ENCODE peak calls at places on chromosomes 1 and 21, in seven cellular contexts. R is stomach; V is A549; P is cardiac muscle cell; B is lower lobe of right lung; T is CD8-positive, alpha-beta T cell; M is left ventricle myocardium inferior. Q is an unnamed sample. For H3K4me1, the result is how much of the 10 kb centered on the place peaks cover.

GRCh38 chr1:247482747-247483146 is 24.8 kb upstream of the OR2B11 start:
- DNase-seq in M (no peak), T (no peak), P (no peak), R (no peak), B (no peak), V (no peak), Q (no peak)

GRCh38 chr1:13772271-13772670 is 72.3 kb downstream of the PRDM2 start:
- DNase-seq in R (no peak), P (no peak), B (no peak), T (no peak), V (no peak), M (no peak), Q (no peak)

GRCh38 chr1:30087465-30087864 is 635.9 kb downstream of the MATN1 start:
- DNase-seq in B (no peak), V (peak), P (peak), T (no peak), R (no peak), M (no peak), Q (no peak)

GRCh38 chr1:230268371-230269170 is 157.6 kb downstream of the PGBD5 start:
- DNase-seq in V (peak), B (no peak), M (no peak), P (peak), T (no peak), R (no peak), Q (no peak)

GRCh38 chr1:154490327-154490726 is 11.7 kb upstream of the TDRD10 start:
- DNase-seq in T (no peak), V (no peak), B (no peak), R (no peak), M (no peak), P (no peak), Q (no peak)

GRCh38 chr1:77832889-77833288 is 53.4 kb downstream of the MIGA1 start:
- DNase-seq in B (no peak), R (no peak), M (no peak), V (no peak), P (no peak), T (no peak), Q (no peak)

GRCh38 chr1:73331726-73332125 is 866.2 kb downstream of the LRRIQ3 start:
- DNase-seq in V (no peak), R (no peak), B (no peak), M (no peak), P (no peak), T (no peak), Q (no peak)

GRCh38 chr1:11661105-11661504 is 2.9 kb upstream of the FBXO6 start:
- DNase-seq in P (no peak), T (no peak), B (no peak), M (no peak), V (no peak), R (no peak), Q (no peak)

DNA sequence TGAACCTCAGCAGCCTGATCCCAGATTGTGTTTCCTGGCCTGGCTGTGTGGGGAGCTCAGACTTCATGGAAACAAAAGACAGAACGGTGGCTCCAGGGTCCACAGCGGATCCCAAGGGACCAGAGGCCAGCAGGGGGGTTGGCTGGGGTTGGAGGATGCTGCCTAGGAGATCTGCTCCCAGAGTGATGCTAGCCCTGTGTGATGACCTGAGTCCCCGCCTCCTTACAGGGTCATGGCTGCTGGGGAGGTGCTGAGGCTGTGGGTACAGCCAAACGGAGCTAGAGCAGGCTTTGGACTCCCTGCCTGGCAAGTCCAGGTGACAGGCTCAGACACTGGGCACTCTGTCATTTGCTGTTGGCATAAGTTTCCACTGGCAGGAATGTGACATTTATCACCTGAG is 11.5 kb upstream of the RUNX3 start:
- DNase-seq in R (no peak), V (no peak), P (no peak), T (no peak), B (no peak), M (no peak), Q (no peak)
- H3K27ac ChIP-seq in R (no peak), V (no peak), P (no peak), T (no peak), B (no peak), M (no peak), Q (no peak)

GRCh38 chr21:45108808-45109800 is 34.7 kb downstream of the ADARB1 start:
- DNase-seq in B (no peak), T (peak), M (no peak), V (no peak), P (no peak), R (no peak), Q (no peak)

GRCh38 chr21:45110873-45111624 is 36.7 kb downstream of the ADARB1 start:
- DNase-seq in R (no peak), T (no peak), B (no peak), M (no peak), P (no peak), V (no peak), Q (no peak)

GRCh38 chr21:45109831-45110492 is 35.6 kb downstream of the ADARB1 start:
- DNase-seq in M (no peak), P (peak), R (no peak), V (no peak), B (no peak), T (no peak), Q (no peak)

GRCh38 chr21:45105906-45106485 is 31.6 kb downstream of the ADARB1 start:
- DNase-seq in B (no peak), P (no peak), R (no peak), M (no peak), T (no peak), V (no peak), Q (no peak)

GRCh38 chr21:45108034-45108790 is 33.8 kb downstream of the ADARB1 start:
- DNase-seq in B (no peak), R (no peak), P (no peak), V (no peak), M (no peak), T (no peak), Q (no peak)
- H3K4me1 ChIP-seq in B (under half), R (half or more), P (under half), V (under half), M (half or more), T (under half), Q (under half)

GRCh38 chr1:197307551-197307950 is 39.5 kb downstream of the CRB1 start:
- DNase-seq in P (no peak), T (no peak), M (no peak), B (no peak), V (no peak), R (no peak), Q (no peak)

GRCh38 chr1:197302775-197303174 is 34.7 kb downstream of the CRB1 start:
- DNase-seq in P (no peak), R (no peak), T (no peak), B (no peak), V (no peak), M (no peak), Q (no peak)

GRCh38 chr1:197303463-197303862 is 35.4 kb downstream of the CRB1 start:
- DNase-seq in V (no peak), P (no peak), B (no peak), R (no peak), T (no peak), M (no peak), Q (no peak)

GRCh38 chr1:197304626-197305200 is 36.7 kb downstream of the CRB1 start:
- DNase-seq in T (no peak), R (no peak), V (no peak), P (no peak), B (no peak), M (no peak), Q (no peak)
- H3K27ac ChIP-seq in T (no peak), R (no peak), V (no peak), P (no peak), B (no peak), M (no peak), Q (no peak)

GRCh38 chr1:164704954-164705353 is 146.0 kb downstream of the PBX1 start:
- DNase-seq in R (no peak), B (no peak), T (no peak), M (no peak), V (no peak), P (peak), Q (no peak)
- H3K4me1 ChIP-seq in R (half or more), B (under half), T (under half), M (half or more), V (half or more), P (half or more), Q (half or more)

DNA sequence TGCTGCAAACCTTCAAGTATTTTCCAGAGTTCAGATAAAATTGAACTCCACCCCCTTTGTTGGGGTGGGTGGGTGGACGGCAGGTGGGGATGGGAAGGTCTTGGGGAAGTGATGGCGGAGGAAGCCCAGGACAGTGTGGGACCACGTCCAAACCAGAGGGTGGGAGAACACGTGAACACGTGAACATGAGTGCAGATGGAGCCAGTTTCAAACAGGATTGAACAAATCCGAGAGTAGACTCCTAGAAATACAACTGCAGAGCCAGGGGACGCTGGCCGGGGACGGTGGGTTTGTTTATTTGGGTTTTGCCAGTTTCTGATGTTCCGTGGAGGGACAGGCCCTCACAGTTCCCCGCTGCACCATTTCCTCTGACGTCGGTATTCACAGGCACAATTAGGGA is 2.9 kb downstream of the KRTAP10-2 start:
- DNase-seq in T (no peak), V (no peak), R (peak), B (no peak), P (no peak), M (no peak), Q (no peak)
- H3K27ac ChIP-seq in T (no peak), V (no peak), R (no peak), B (no peak), P (peak), M (no peak), Q (no peak)

GRCh38 chr1:206931709-206932108 is 10.0 kb upstream of the FCMR start:
- DNase-seq in T (no peak), R (no peak), P (no peak), B (no peak), M (no peak), V (no peak), Q (no peak)
- H3K4me1 ChIP-seq in T (under half), R (under half), P (under half), B (under half), M (under half), V (under half), Q (under half)

DNA sequence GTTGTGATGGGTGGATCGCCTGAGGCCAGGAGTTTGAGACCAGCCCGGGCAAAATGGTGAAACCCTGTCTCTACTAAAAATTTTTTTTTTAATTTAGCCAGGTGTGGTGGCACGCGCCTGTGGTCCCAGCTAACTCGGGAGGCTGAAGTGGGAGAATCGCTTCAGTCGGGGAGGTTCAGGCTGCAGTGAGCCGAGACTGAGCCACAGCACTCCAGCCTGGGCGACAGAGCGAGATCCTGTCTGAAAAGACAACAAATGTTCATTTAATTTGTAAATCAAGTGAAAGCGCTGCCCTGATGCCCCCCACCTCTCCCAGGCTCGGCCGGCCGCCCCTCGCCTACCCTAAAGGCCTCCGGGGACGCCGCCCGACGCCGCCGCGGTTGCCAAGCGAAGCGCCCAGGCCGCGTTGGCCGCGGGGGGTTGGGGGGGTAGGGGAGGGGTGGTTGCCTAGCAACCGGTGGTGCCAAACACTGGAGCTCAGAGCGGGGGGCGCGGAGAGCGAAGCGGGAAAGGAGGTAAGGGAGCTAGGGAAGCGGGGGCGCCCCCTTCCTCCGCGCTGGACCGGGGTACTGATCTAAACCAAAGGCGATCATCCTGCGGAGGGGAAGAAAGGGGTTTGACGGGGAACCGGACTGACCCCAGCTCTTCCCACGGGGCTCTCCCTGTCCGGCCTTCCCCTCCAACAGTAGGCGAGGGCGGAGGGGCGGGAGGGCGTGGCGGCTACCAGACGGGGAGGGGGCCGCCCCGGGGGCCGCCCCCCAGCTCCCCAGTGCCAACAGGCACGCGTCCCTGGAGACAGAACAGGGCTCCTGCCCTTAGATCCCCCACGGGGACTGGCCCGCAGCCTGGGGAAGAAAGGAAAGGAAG is at the start of gene TEKT2:
- DNase-seq in R (no peak), B (no peak), M (no peak), T (no peak), V (no peak), P (peak), Q (peak)
- H3K27ac ChIP-seq in R (no peak), B (peak), M (no peak), T (no peak), V (no peak), P (no peak), Q (peak)

GRCh38 chr1:8663915-8664331 is 153.5 kb downstream of the RERE start:
- DNase-seq in V (no peak), B (peak), M (no peak), R (peak), P (no peak), T (no peak), Q (no peak)
- H3K4me1 ChIP-seq in V (half or more), B (half or more), M (half or more), R (half or more), P (half or more), T (half or more), Q (half or more)

DNA sequence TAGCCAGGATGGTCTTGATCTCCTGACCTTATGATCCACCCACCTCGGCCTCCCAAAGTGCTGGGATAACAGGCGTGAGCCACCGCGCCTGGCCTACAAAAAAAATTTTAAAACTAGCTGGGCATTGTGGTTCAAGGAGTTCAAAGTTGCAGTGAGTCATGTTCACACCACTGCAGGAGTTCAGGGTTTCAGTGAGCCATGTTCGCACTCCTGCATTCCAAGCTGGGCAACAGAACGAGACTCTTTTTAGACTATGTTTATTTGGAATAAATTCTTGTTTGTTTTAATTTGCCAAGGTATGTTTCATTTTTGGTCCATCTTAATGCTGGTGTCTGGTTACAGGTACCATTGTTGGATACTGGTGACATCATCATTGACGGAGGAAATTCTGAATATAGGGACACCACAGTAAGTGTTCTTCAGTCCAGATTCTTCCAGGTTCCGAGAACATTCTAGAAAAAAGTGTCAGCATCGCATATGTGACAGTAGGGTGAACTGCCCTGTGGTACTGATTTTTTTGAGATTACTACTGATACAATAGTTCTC is 3.9 kb downstream of the PGD start:
- DNase-seq in R (no peak), P (no peak), M (no peak), V (peak), T (no peak), B (no peak), Q (no peak)
- H3K27ac ChIP-seq in R (no peak), P (no peak), M (no peak), V (peak), T (no peak), B (no peak), Q (no peak)